ENCODE peak calls at places on chromosomes 6 and 20, in six cellular contexts. F, I, E, H, T and U are unnamed samples.

GRCh38 chr6:35391240-35391968 is 49.0 kb downstream of the PPARD start:
- DNase-seq in F (peak), I (no peak), E (no peak), H (no peak), T (no peak), U (no peak)

GRCh38 chr6:29696147-29697129 is 15.5 kb upstream of the ZFP57 start:
- DNase-seq in F (peak), I (peak), E (no peak), H (no peak), T (no peak), U (peak)

GRCh38 chr20:47681977-47682812 is 103.1 kb downstream of the SULF2 start:
- DNase-seq in F (peak), I (no peak), E (no peak), H (no peak), T (peak), U (no peak)

GRCh38 chr6:96460052-96460700 is 61.4 kb upstream of the UFL1 start:
- DNase-seq in F (no peak), I (no peak), E (no peak), H (no peak), T (no peak), U (no peak)

GRCh38 chr20:31860431-31861345 is 9.6 kb downstream of the DUSP15 start:
- DNase-seq in F (peak), I (no peak), E (no peak), H (no peak), T (no peak), U (no peak)

GRCh38 chr6:137430954-137431353 is 63.2 kb downstream of the OLIG3 start:
- DNase-seq in F (no peak), I (no peak), E (no peak), H (no peak), T (no peak), U (peak)

GRCh38 chr6:149766156-149766768 is 16.7 kb downstream of the PCMT1 start:
- DNase-seq in F (peak), I (no peak), E (no peak), H (no peak), T (no peak), U (no peak)

GRCh38 chr6:41191569-41191968 is 9.4 kb downstream of the TREML2 start:
- DNase-seq in F (no peak), I (peak), E (no peak), H (peak), T (no peak), U (no peak)

GRCh38 chr6:115838763-115839401 is 221.8 kb downstream of the FRK start:
- DNase-seq in F (peak), I (peak), E (no peak), H (no peak), T (no peak), U (no peak)

GRCh38 chr6:170102582-170103481 is 188.0 kb downstream of the DLL1 start:
- DNase-seq in F (no peak), I (no peak), E (no peak), H (no peak), T (no peak), U (no peak)

GRCh38 chr20:46078954-46079353 is 10.8 kb downstream of the NCOA5 start:
- DNase-seq in F (no peak), I (no peak), E (no peak), H (no peak), T (no peak), U (no peak)

GRCh38 chr6:146874278-146875018 is 275.7 kb downstream of the ADGB start:
- DNase-seq in F (no peak), I (no peak), E (no peak), H (no peak), T (no peak), U (no peak)

GRCh38 chr6:5671162-5671561 is 335.6 kb downstream of the NRN1 start:
- DNase-seq in F (no peak), I (peak), E (no peak), H (no peak), T (peak), U (no peak)

GRCh38 chr6:170210651-170211403 is 80.1 kb downstream of the DLL1 start:
- DNase-seq in F (no peak), I (no peak), E (no peak), H (no peak), T (no peak), U (no peak)

GRCh38 chr6:53119772-53120409 is 28.8 kb downstream of the GCM1 start:
- DNase-seq in F (peak), I (no peak), E (no peak), H (no peak), T (no peak), U (no peak)

GRCh38 chr6:82410151-82410621 is 46.6 kb downstream of the TPBG start:
- DNase-seq in F (peak), I (no peak), E (no peak), H (no peak), T (no peak), U (no peak)

GRCh38 chr20:21101453-21102251 is 4.5 kb downstream of the LINC00237 start:
- DNase-seq in F (peak), I (peak), E (no peak), H (no peak), T (no peak), U (peak)